ENCODE peak calls at places on chromosomes 3 and 15, in nine cellular contexts. I is H9; Q is CD8-positive, alpha-beta memory T cell; U is SK-N-SH; A is CD8-positive, alpha-beta T cell; X is Peyer's patch; R is heart right ventricle; S is A549; K is esophagus squamous epithelium. T is an unnamed sample.

GRCh38 chr3:150378467-150378751 is 29.7 kb upstream of the TSC22D2 start:
- DNase-seq in S (no peak), X (no peak), K (no peak), U (no peak), I (no peak), R (no peak), A (no peak), Q (no peak), T (no peak)

GRCh38 chr15:30023798-30024295 is 58.9 kb upstream of the GOLGA8J start:
- DNase-seq in S (no peak), Q (no peak), R (peak; percentile 9), I (no peak), K (no peak), U (no peak), A (no peak), X (no peak), T (no peak)

GRCh38 chr3:29064085-29064484 is 216.8 kb upstream of the RBMS3 start:
- DNase-seq in S (no peak), X (no peak), U (no peak), R (no peak), K (no peak), A (no peak), I (no peak), Q (no peak), T (no peak)

GRCh38 chr3:11548721-11549131 is 95.0 kb downstream of the VGLL4 start:
- DNase-seq in R (no peak), A (no peak), U (no peak), I (no peak), Q (no peak), S (no peak), X (peak; percentile 48), K (no peak), T (peak; percentile 45)

GRCh38 chr15:39472661-39473657 is 107.9 kb upstream of the THBS1 start:
- DNase-seq in U (no peak), S (no peak), I (no peak), A (no peak), Q (no peak), R (peak; percentile 88), K (no peak), X (peak; percentile 82), T (peak; percentile 97)

GRCh38 chr15:87626835-87627234 is 629.7 kb downstream of the NTRK3 start:
- DNase-seq in K (no peak), S (no peak), U (no peak), R (no peak), Q (no peak), I (no peak), A (no peak), X (no peak), T (no peak)

GRCh38 chr3:13051066-13051465 is 22.2 kb downstream of the IQSEC1 start:
- DNase-seq in S (no peak), I (peak; percentile 73), U (peak; percentile 63), Q (no peak), K (no peak), R (no peak), X (no peak), A (no peak), T (no peak)

GRCh38 chr3:71771884-71772283 is 13.1 kb downstream of the PROK2 start:
- DNase-seq in Q (no peak), R (no peak), I (no peak), S (no peak), U (no peak), K (no peak), X (no peak), A (no peak), T (no peak)

DNA sequence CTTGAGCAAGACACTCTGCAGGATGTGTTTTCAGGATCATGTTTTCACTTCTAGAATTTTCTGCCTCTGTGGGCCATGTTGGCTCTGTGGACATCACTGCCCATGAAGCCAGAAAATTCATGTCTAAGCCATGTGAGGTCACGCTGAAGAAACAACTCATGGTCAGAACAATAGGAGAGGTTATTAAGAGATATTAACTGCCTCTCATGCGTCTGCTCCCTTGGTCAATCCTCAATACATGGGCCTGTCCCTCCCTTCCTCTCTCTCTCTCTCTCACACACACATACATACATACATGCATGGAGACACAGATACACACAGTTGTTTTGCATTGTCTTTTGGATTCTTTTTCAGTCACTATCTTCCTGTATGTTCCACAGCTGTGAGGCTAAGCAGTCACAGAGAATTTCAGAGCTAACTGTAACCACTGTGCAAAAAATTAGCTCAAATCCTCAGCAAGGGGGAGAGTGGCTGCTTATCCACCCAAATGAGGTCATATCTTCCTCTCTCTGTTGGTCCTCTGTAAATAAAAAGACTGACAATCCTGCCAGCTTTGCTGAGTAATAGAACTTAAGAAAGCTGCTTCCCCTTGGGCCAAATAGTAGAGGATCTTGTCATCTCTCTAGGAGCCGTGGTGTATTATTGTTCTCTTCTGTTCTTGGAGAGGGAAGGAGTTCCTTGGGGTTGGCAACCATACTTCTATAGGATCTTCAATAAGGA is 45.6 kb downstream of the LRTM1 start:
- DNase-seq in R (no peak), X (no peak), U (no peak), I (no peak), S (peak; percentile 60), K (no peak), A (no peak), Q (no peak), T (no peak)
- H3K27ac ChIP-seq in R (peak overlapping the region; percentile 19), X (peak overlapping the region; percentile 28), U (no peak overlapping the region), I (no peak overlapping the region), S (peak overlapping the region; percentile 65), K (peak overlapping the region; percentile 51), A (no peak overlapping the region), Q (no peak overlapping the region), T (no peak overlapping the region)

GRCh38 chr3:7504886-7505775 is 644.2 kb downstream of the GRM7 start:
- DNase-seq in R (peak; percentile 23), Q (no peak), S (peak; percentile 78), K (no peak), U (no peak), A (no peak), X (no peak), I (no peak), T (no peak)
- H3K27ac ChIP-seq in R (peak overlapping the region; percentile 50), Q (no peak overlapping the region), S (peak overlapping the region; percentile 71), K (peak overlapping the region; percentile 19), U (no peak overlapping the region), A (no peak overlapping the region), X (no peak overlapping the region), I (no peak overlapping the region), T (no peak overlapping the region)

GRCh38 chr3:46542801-46543201 is 23.3 kb downstream of the LRRC2 start:
- DNase-seq in Q (no peak), K (no peak), A (no peak), U (no peak), R (no peak), X (no peak), I (no peak), S (no peak), T (no peak)
- H3K27ac ChIP-seq in Q (peak overlapping the region; percentile 55), K (no peak overlapping the region), A (no peak overlapping the region), U (no peak overlapping the region), R (no peak overlapping the region), X (no peak overlapping the region), I (no peak overlapping the region), S (no peak overlapping the region), T (no peak overlapping the region)

GRCh38 chr15:74013374-74013893 is 18.9 kb downstream of the PML start:
- DNase-seq in U (no peak), A (no peak), Q (no peak), S (no peak), X (no peak), R (no peak), I (no peak), K (no peak), T (no peak)
- H3K27ac ChIP-seq in U (no peak overlapping the region), A (no peak overlapping the region), Q (no peak overlapping the region), S (no peak overlapping the region), X (no peak overlapping the region), R (no peak overlapping the region), I (no peak overlapping the region), K (no peak overlapping the region), T (peak overlapping the region; percentile 84)

DNA sequence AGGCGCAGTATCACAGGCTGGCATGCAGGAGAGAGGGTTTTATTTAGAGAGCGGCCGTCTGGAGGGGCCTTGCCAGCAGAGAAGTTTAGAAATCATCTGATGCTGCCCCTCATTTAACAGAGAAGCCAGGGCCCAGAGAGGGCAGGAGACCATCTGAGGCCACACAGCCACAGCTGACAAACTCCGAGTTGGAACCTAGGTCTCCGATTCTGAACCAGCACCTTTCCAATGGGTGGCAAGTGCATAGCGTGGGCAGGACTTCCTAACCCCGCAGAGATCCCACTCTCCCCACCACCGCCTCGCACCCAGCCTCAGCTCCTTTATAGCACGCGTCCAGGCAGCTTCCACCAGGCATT is 101.1 kb downstream of the LSM3 start:
- DNase-seq in X (no peak), U (no peak), K (no peak), S (no peak), Q (no peak), I (no peak), A (no peak), R (no peak), T (no peak)
- H3K27ac ChIP-seq in X (no peak overlapping the region), U (no peak overlapping the region), K (no peak overlapping the region), S (no peak overlapping the region), Q (no peak overlapping the region), I (no peak overlapping the region), A (no peak overlapping the region), R (no peak overlapping the region), T (no peak overlapping the region)

GRCh38 chr3:99681512-99681911 is 43.1 kb downstream of the COL8A1 start:
- DNase-seq in A (no peak), S (no peak), R (no peak), U (no peak), K (no peak), X (no peak), Q (no peak), I (no peak), T (no peak)

GRCh38 chr3:99683876-99684275 is 45.5 kb downstream of the COL8A1 start:
- DNase-seq in S (no peak), R (no peak), U (no peak), I (no peak), Q (no peak), A (no peak), K (no peak), X (no peak), T (no peak)

GRCh38 chr3:99684678-99685077 is 46.3 kb downstream of the COL8A1 start:
- DNase-seq in K (no peak), Q (no peak), A (no peak), S (no peak), R (no peak), U (no peak), I (no peak), X (no peak), T (no peak)

GRCh38 chr3:99681976-99682375 is 43.6 kb downstream of the COL8A1 start:
- DNase-seq in S (no peak), K (no peak), U (no peak), R (no peak), A (no peak), X (no peak), I (no peak), Q (no peak), T (no peak)

GRCh38 chr3:99683465-99683864 is 45.1 kb downstream of the COL8A1 start:
- DNase-seq in U (no peak), K (no peak), I (no peak), A (no peak), R (no peak), S (no peak), X (no peak), Q (no peak), T (no peak)
- H3K27ac ChIP-seq in U (no peak overlapping the region), K (no peak overlapping the region), I (no peak overlapping the region), A (no peak overlapping the region), R (no peak overlapping the region), S (no peak overlapping the region), X (no peak overlapping the region), Q (no peak overlapping the region), T (no peak overlapping the region)

T was measured in uterus.